ENCODE peak calls at places on chromosome 2, in six cellular contexts. N, I, G, A, F and X are unnamed samples.

GRCh38 chr2:132909427-132909826 is 239.4 kb upstream of the LYPD1 start:
- DNase-seq in F (no peak), G (no peak), A (no peak), N (no peak), I (no peak), X (no peak)

GRCh38 chr2:65576861-65577601 is 144.6 kb upstream of the SPRED2 start:
- DNase-seq in G (no peak), I (no peak), A (no peak), F (peak; percentile 95), N (no peak), X (peak; percentile 78)

GRCh38 chr2:44549856-44550255 is 188.1 kb downstream of the CAMKMT start:
- DNase-seq in A (no peak), N (no peak), G (no peak), I (no peak), F (peak; percentile 50), X (no peak)

GRCh38 chr2:113979172-113980128 is 89.6 kb downstream of the ACTR3 start:
- DNase-seq in G (peak; percentile 69), A (no peak), I (no peak), N (no peak), F (no peak), X (no peak)

GRCh38 chr2:37753758-37754157 is 82.3 kb upstream of the CDC42EP3 start:
- DNase-seq in I (no peak), A (no peak), G (no peak), F (no peak), N (no peak), X (no peak)

GRCh38 chr2:32418777-32419176 is 62.0 kb downstream of the BIRC6 start:
- DNase-seq in N (no peak), A (no peak), G (no peak), F (peak; percentile 21), I (no peak), X (peak; percentile 0)

GRCh38 chr2:139514946-139515345 is 734.8 kb upstream of the NXPH2 start:
- DNase-seq in A (no peak), G (no peak), I (no peak), N (no peak), F (no peak), X (no peak)

GRCh38 chr2:109724533-109725460 is 69.3 kb upstream of the RGPD5 start:
- DNase-seq in A (no peak), F (no peak), I (no peak), N (no peak), G (no peak), X (no peak)

GRCh38 chr2:15678346-15678745 is 86.7 kb downstream of the DDX1 start:
- DNase-seq in A (no peak), G (no peak), F (no peak), I (no peak), N (no peak), X (no peak)

GRCh38 chr2:53785378-53785777 is 1.4 kb downstream of the ASB3 start:
- DNase-seq in G (no peak), I (no peak), A (no peak), F (peak; percentile 26), N (no peak), X (no peak)

GRCh38 chr2:28401411-28401810 is 8.8 kb downstream of the FOSL2 start:
- DNase-seq in F (no peak), I (no peak), A (no peak), G (no peak), N (no peak), X (no peak)

GRCh38 chr2:24164416-24164973 is 10.4 kb upstream of the FAM228A start:
- DNase-seq in N (peak; percentile 59), I (peak; percentile 14), G (peak; percentile 63), F (peak; percentile 36), A (peak; percentile 79), X (no peak)

GRCh38 chr2:48356701-48357322 is 173.1 kb upstream of the STON1 start:
- DNase-seq in F (no peak), G (no peak), N (no peak), A (peak; percentile 24), I (no peak), X (no peak)

GRCh38 chr2:75553961-75554539 is 6.7 kb downstream of the EVA1A start:
- DNase-seq in G (no peak), A (no peak), F (no peak), I (no peak), N (no peak), X (no peak)

GRCh38 chr2:175282300-175282699 is 100.8 kb upstream of the ATP5MC3 start:
- DNase-seq in G (peak; percentile 14), I (no peak), A (peak; percentile 34), N (no peak), F (peak; percentile 47), X (peak; percentile 0)

GRCh38 chr2:233100192-233100998 is 40.3 kb downstream of the INPP5D start:
- DNase-seq in G (peak; percentile 88), F (no peak), A (peak; percentile 74), N (no peak), I (no peak), X (no peak)

GRCh38 chr2:207012461-207012860 is 73.1 kb downstream of the CPO start:
- DNase-seq in G (no peak), F (peak; percentile 56), I (no peak), N (no peak), A (no peak), X (no peak)

GRCh38 chr2:207008105-207008990 is 69.0 kb downstream of the CPO start:
- DNase-seq in I (no peak), A (no peak), F (peak; percentile 35), G (no peak), N (no peak), X (no peak)
- TF ChIP-seq CTCF in I (peak; percentile 58), A (no peak), F (peak; percentile 35), G (no peak), N (peak; percentile 29), X (peak; percentile 3)

DNA sequence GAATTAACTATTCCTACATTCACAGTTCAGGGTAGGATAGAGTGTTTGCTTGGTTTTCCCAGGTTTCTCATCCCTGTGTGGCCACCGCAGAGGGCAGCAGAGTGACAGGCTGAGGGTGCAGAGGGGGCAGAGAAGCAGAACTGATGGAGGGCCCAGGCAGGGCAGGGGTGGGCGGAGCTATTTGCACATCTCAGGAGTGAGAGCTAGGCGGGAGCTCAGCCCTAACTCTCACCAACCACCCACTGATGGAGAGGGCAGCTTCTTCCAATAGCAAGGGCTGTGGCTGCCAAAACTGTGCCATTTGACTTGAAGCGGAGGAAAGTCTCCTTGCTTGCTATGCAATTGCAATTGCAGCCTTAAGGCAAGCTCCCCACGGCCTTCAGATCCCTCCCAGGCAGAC is 12.0 kb upstream of the DARS1 start:
- DNase-seq in F (no peak), N (peak; percentile 56), G (no peak), I (peak; percentile 64), A (peak; percentile 37), X (no peak)
- TF ChIP-seq CTCF in F (no peak), N (no peak), G (peak; percentile 30), I (peak; percentile 45), A (no peak), X (no peak)

GRCh38 chr2:159290289-159290907 is 3.9 kb upstream of the WDSUB1 start:
- DNase-seq in N (no peak), I (no peak), A (no peak), G (peak; percentile 39), F (peak; percentile 94), X (peak; percentile 83)
- TF ChIP-seq CTCF in N (no peak), I (no peak), A (no peak), G (no peak), F (no peak), X (peak; percentile 22)

GRCh38 chr2:68230246-68231060 is 21.9 kb downstream of the PPP3R1 start:
- DNase-seq in I (no peak), A (no peak), G (no peak), F (no peak), N (no peak), X (no peak)

GRCh38 chr2:68222287-68222686 is 30.0 kb downstream of the PPP3R1 start:
- DNase-seq in G (no peak), F (no peak), A (no peak), N (no peak), I (no peak), X (no peak)

GRCh38 chr2:68231061-68231372 is 21.3 kb downstream of the PPP3R1 start:
- DNase-seq in N (no peak), F (no peak), I (no peak), G (no peak), A (no peak), X (no peak)

GRCh38 chr2:68223419-68223818 is 28.9 kb downstream of the PPP3R1 start:
- DNase-seq in N (no peak), I (no peak), G (no peak), A (no peak), F (peak; percentile 35), X (no peak)

GRCh38 chr2:68225119-68225632 is 27.2 kb downstream of the PPP3R1 start:
- DNase-seq in G (no peak), F (peak; percentile 54), I (peak; percentile 8), N (no peak), A (peak; percentile 22), X (no peak)
- TF ChIP-seq CTCF in G (peak; percentile 59), F (peak; percentile 43), I (no peak), N (peak; percentile 28), A (peak; percentile 61), X (peak; percentile 7)

GRCh38 chr2:196381464-196381863 is 210.1 kb upstream of the STK17B start:
- DNase-seq in N (no peak), I (no peak), A (no peak), G (no peak), F (no peak), X (no peak)

GRCh38 chr2:196376984-196377877 is 205.9 kb upstream of the STK17B start:
- DNase-seq in N (no peak), F (peak; percentile 41), G (peak; percentile 63), A (peak; percentile 21), I (no peak), X (peak; percentile 45)

GRCh38 chr2:196380098-196380497 is 208.7 kb upstream of the STK17B start:
- DNase-seq in F (no peak), N (no peak), I (no peak), G (no peak), A (no peak), X (no peak)

GRCh38 chr2:196380575-196380974 is 209.2 kb upstream of the STK17B start:
- DNase-seq in N (no peak), A (no peak), I (no peak), G (no peak), F (no peak), X (no peak)

GRCh38 chr2:196379600-196379999 is 208.2 kb upstream of the STK17B start:
- DNase-seq in N (no peak), A (no peak), G (no peak), F (no peak), I (no peak), X (no peak)
- TF ChIP-seq CTCF in N (no peak), A (no peak), G (no peak), F (no peak), I (no peak), X (no peak)